ENCODE peak calls at places on chromosomes 16 and 17, in five cellular contexts. Y, T, F, S and X are unnamed samples.

GRCh38 chr17:66255112-66255511 is 25.9 kb upstream of the APOH start:
- DNase-seq in Y (peak; percentile 6), T (peak; percentile 79), F (peak; percentile 86), S (peak; percentile 80), X (no peak)

GRCh38 chr16:8776193-8776592 is 21.2 kb downstream of the TMEM186 start:
- DNase-seq in Y (no peak), T (no peak), F (no peak), S (no peak), X (no peak)

GRCh38 chr17:7838291-7839075 is 4.5 kb downstream of the KDM6B start:
- DNase-seq in Y (no peak), T (no peak), F (peak; percentile 24), S (peak; percentile 91), X (no peak)

GRCh38 chr17:71184716-71185115 is 936.1 kb upstream of the SOX9 start:
- DNase-seq in Y (no peak), T (no peak), F (no peak), S (no peak), X (no peak)

GRCh38 chr17:29699283-29699682 is 76.6 kb upstream of the CORO6 start:
- DNase-seq in Y (no peak), T (no peak), F (peak; percentile 40), S (no peak), X (no peak)

GRCh38 chr16:997440-998051 is 16.0 kb downstream of the SOX8 start:
- DNase-seq in Y (peak; percentile 53), T (no peak), F (peak; percentile 57), S (no peak), X (no peak)

GRCh38 chr16:81500833-81501521 is 56.4 kb downstream of the CMIP start:
- DNase-seq in Y (no peak), T (no peak), F (no peak), S (no peak), X (no peak)

GRCh38 chr17:78131172-78132085 is 858 bp downstream of the TMC8 start:
- DNase-seq in Y (no peak), T (no peak), F (no peak), S (peak; percentile 70), X (peak; percentile 57)

GRCh38 chr16:79638386-79639106 is 38.0 kb upstream of the MAF start:
- DNase-seq in Y (no peak), T (no peak), F (no peak), S (no peak), X (no peak)